ENCODE peak calls at places on chromosomes 2 and 18, in ten cellular contexts. N is uterus, D is stomach, M is lower leg skin, Q is adrenal gland, V is H54, Y is breast epithelium, A is sigmoid colon, G is ovary, W is testis. P is an unnamed sample.

GRCh38 chr2:132969371-132969985 is 299.5 kb upstream of the LYPD1 start:
- DNase-seq in N (no peak), D (no peak), M (no peak), Q (no peak), V (no peak), Y (no peak), A (no peak), G (no peak), W (no peak), P (no peak)

GRCh38 chr2:17309741-17310339 is 208.4 kb downstream of the RAD51AP2 start:
- DNase-seq in N (no peak), D (peak; percentile 40), M (no peak), Q (peak; percentile 40), V (peak; percentile 12), Y (no peak), A (no peak), G (no peak), W (peak; percentile 58), P (peak; percentile 41)

GRCh38 chr2:10417551-10418335 is 30.4 kb downstream of the ODC1 start:
- DNase-seq in N (no peak), D (no peak), M (no peak), Q (no peak), V (no peak), Y (no peak), A (no peak), G (no peak), W (no peak), P (no peak)

GRCh38 chr2:23283-23682 is 23.0 kb downstream of the FAM110C start:
- DNase-seq in N (no peak), D (no peak), M (no peak), Q (no peak), V (no peak), Y (no peak), A (no peak), G (no peak), W (no peak), P (no peak)

GRCh38 chr2:149645391-149645790 is 57.8 kb upstream of the MMADHC start:
- DNase-seq in N (no peak), D (no peak), M (no peak), Q (no peak), V (no peak), Y (no peak), A (no peak), G (no peak), W (no peak), P (no peak)

GRCh38 chr18:38453880-38454279 is 888.3 kb upstream of the CELF4 start:
- DNase-seq in N (no peak), D (no peak), M (no peak), Q (no peak), V (no peak), Y (no peak), A (no peak), G (no peak), W (no peak), P (no peak)

GRCh38 chr18:78814321-78814720 is 165.3 kb upstream of the SALL3 start:
- DNase-seq in N (no peak), D (no peak), M (no peak), Q (no peak), V (no peak), Y (no peak), A (no peak), G (no peak), W (no peak), P (peak; percentile 35)

GRCh38 chr2:241777686-241778627 is 1.3 kb downstream of the GAL3ST2 start:
- DNase-seq in N (no peak), D (no peak), M (peak; percentile 74), Q (no peak), V (no peak), Y (peak; percentile 19), A (peak; percentile 46), G (no peak), W (peak; percentile 11), P (no peak)

GRCh38 chr18:21112543-21113105 is 1.0 kb upstream of the ROCK1 start:
- DNase-seq in N (no peak), D (no peak), M (no peak), Q (no peak), V (no peak), Y (no peak), A (no peak), G (no peak), W (no peak), P (no peak)

GRCh38 chr18:21123290-21123926 is 11.8 kb upstream of the ROCK1 start:
- DNase-seq in N (no peak), D (no peak), M (no peak), Q (no peak), V (no peak), Y (no peak), A (no peak), G (no peak), W (no peak), P (no peak)

GRCh38 chr18:21112140-21112473 is 494 bp upstream of the ROCK1 start:
- DNase-seq in N (peak; percentile 85), D (no peak), M (no peak), Q (no peak), V (no peak), Y (no peak), A (no peak), G (no peak), W (no peak), P (no peak)

GRCh38 chr18:21115519-21116411 is 4.2 kb upstream of the ROCK1 start:
- DNase-seq in N (no peak), D (no peak), M (no peak), Q (no peak), V (no peak), Y (no peak), A (no peak), G (no peak), W (no peak), P (no peak)

DNA sequence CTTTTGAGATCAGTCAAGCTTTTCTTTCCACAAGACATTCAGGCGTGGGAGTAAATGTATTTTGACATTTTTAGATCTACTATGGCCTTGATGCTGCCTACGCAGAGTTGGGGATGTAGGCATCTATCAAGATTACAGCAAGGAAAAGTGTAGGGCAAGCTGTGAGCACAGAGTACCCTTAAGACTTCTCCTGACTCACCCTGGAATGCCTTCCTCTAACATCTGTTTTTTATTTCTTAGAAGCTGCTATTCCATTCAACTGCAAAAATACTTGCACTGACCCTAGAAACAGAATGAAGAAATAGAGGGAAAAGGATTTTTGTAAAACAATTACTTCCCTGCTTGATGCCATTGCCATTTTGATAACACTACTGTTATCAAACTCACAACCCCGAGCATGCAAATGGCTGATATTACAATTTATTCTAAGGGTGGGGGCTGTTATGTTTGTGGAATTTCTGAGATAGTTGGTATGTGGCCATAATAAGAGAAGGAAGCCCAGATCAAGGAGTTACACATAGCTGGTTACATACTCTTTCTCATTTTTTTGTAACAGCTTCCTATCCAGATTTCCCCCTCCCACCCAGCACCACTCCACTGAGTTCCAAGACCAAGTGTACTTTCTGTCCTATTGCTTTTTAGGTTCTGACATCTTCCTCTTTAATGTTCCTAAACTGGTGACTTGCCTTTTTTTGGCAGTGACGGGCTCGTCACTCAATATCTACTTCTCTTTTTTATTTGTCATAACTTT is 5.9 kb upstream of the ROCK1 start:
- DNase-seq in N (no peak), D (no peak), M (no peak), Q (no peak), V (no peak), Y (no peak), A (no peak), G (no peak), W (no peak), P (no peak)
- TF ChIP-seq POLR2A in N (no peak), D (no peak), M (no peak), Q (no peak), V (no peak), Y (no peak), A (no peak), G (no peak), W (no peak), P (no peak)

GRCh38 chr2:108719149-108720044 is at the start of gene RANBP2:
- DNase-seq in N (peak; percentile 96), D (peak; percentile 95), M (peak; percentile 99), Q (peak; percentile 98), V (peak; percentile 85), Y (peak; percentile 88), A (peak; percentile 98), G (peak; percentile 96), W (peak; percentile 96), P (peak; percentile 95)
- TF ChIP-seq POLR2A in N (peak; percentile 98), D (no peak), M (no peak), Q (peak; percentile 95), V (peak; percentile 95), Y (peak; percentile 97), A (peak; percentile 96), G (peak; percentile 98), W (peak; percentile 86), P (peak; percentile 97)

DNA sequence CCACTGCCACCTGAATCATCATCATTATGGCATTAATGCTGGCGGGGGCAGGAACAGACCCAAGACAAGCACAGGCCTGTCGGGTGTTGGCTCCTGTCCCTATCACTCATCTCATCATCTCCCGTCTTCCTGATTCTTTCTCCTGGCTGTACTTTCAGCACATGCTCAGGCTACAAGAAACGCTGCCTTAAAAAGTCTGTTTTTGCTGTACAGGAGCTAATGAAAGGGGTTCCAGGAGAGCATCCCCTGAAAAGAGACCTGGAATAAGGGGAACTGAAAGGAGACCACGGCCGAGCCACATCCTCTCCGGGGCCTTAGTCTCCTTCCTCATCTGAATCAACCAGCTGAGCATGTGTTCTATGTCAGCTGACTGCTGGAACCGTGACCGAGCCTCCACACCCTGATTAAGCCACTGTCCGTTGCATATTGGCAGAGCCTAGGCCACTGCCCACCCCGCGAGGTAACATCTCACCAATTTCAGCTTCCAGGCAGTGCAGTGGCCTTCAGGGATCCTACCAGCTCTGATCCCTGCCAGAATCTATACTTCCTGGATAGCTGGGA is 62.6 kb downstream of the DNMT3A start:
- DNase-seq in N (peak; percentile 66), D (peak; percentile 35), M (peak; percentile 96), Q (peak; percentile 83), V (no peak), Y (peak; percentile 85), A (peak; percentile 89), G (no peak), W (peak; percentile 82), P (peak; percentile 49)
- TF ChIP-seq POLR2A in N (no peak), D (no peak), M (no peak), Q (no peak), V (no peak), Y (no peak), A (no peak), G (no peak), W (no peak), P (no peak)

GRCh38 chr2:113128386-113128664 is 927 bp downstream of the IL1RN start:
- DNase-seq in N (no peak), D (no peak), M (no peak), Q (no peak), V (no peak), Y (no peak), A (no peak), G (no peak), W (no peak), P (no peak)

GRCh38 chr2:113126845-113127645 is at the start of gene IL1RN:
- DNase-seq in N (no peak), D (no peak), M (no peak), Q (no peak), V (no peak), Y (no peak), A (no peak), G (no peak), W (no peak), P (no peak)

GRCh38 chr2:113124984-113125855 is 2.2 kb upstream of the IL1RN start:
- DNase-seq in N (no peak), D (no peak), M (no peak), Q (no peak), V (no peak), Y (no peak), A (no peak), G (no peak), W (no peak), P (no peak)

GRCh38 chr2:113129519-113130078 is 2.2 kb downstream of the IL1RN start:
- DNase-seq in N (no peak), D (no peak), M (no peak), Q (no peak), V (no peak), Y (no peak), A (no peak), G (no peak), W (no peak), P (no peak)

DNA sequence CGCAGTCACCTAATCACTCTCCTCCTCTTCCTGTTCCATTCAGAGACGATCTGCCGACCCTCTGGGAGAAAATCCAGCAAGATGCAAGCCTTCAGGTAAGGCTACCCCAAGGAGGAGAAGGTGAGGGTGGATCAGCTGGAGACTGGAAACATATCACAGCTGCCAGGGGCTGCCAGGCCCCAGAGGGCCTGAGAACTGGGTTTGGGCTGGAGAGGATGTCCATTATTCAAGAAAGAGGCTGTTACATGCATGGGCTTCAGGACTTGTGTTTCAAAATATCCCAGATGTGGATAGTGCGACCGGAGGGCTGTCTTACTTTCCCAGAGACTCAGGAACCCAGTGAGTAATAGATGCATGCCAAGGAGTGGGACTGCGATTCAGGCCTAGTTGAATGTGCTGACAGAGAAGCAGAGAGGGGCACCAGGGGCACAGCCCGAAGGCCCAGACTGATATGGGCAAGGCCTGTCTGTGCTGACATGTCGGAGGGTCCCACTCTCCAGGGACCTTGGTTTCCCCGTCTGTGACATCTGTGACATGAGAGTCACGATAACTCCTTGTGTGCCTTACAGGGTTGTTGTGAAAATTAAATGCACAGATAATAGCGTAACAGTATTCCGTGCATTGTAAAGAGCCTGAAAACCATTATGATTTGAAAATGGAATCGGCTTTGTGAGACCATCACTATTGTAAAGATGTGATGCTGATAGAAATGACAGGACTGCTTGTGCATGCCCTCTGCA is 418 bp downstream of the IL1RN start:
- DNase-seq in N (no peak), D (no peak), M (no peak), Q (no peak), V (no peak), Y (no peak), A (no peak), G (no peak), W (no peak), P (no peak)
- TF ChIP-seq POLR2A in N (no peak), D (no peak), M (no peak), Q (no peak), V (no peak), Y (no peak), A (no peak), G (no peak), W (no peak), P (no peak)

P was measured in thyroid gland.